ENCODE peak calls at places on chromosomes 6 and 20, in nine cellular contexts. One of them, this sample, is unnamed.

GRCh38 chr6:15510536-15511247 is 152.1 kb downstream of the DTNBP1 start:
- DNase-seq in KBM-7: no peak
- DNase-seq in NCI-H748 treated with DMSO at 0.1 percent for 48 hours: no peak
- DNase-seq in A172: no peak
- DNase-seq in SW 1271: no peak
- DNase-seq in brain microvascular endothelial cell: no peak
- DNase-seq in stimulated activated CD4-positive, alpha-beta T cell treated with anti-CD3 and anti-CD28 coated beads, Interleukin-1b, Interleukin-23, amount 100 ng/mL, for 1 hour: no peak
- DNase-seq in A673: no peak
- DNase-seq in sigmoid colon: no peak
- DNase-seq in this sample: no peak

GRCh38 chr6:42781546-42781810 is 374 bp upstream of the BICRAL start:
- DNase-seq in KBM-7: peak; percentile 56
- DNase-seq in NCI-H748 treated with DMSO at 0.1 percent for 48 hours: no peak
- DNase-seq in A172: no peak
- DNase-seq in SW 1271: no peak
- DNase-seq in brain microvascular endothelial cell: no peak
- DNase-seq in stimulated activated CD4-positive, alpha-beta T cell treated with anti-CD3 and anti-CD28 coated beads, Interleukin-1b, Interleukin-23, amount 100 ng/mL, for 1 hour: no peak
- DNase-seq in A673: peak; percentile 23
- DNase-seq in sigmoid colon: no peak
- DNase-seq in this sample: no peak

GRCh38 chr20:41178904-41179432 is 41.6 kb downstream of the PLCG1 start:
- DNase-seq in KBM-7: no peak
- DNase-seq in NCI-H748 treated with DMSO at 0.1 percent for 48 hours: peak; percentile 4
- DNase-seq in A172: no peak
- DNase-seq in SW 1271: no peak
- DNase-seq in brain microvascular endothelial cell: no peak
- DNase-seq in stimulated activated CD4-positive, alpha-beta T cell treated with anti-CD3 and anti-CD28 coated beads, Interleukin-1b, Interleukin-23, amount 100 ng/mL, for 1 hour: no peak
- DNase-seq in A673: peak; percentile 83
- DNase-seq in sigmoid colon: no peak
- DNase-seq in this sample: no peak

GRCh38 chr20:38008233-38008944 is 24.9 kb downstream of the TTI1 start:
- DNase-seq in KBM-7: no peak
- DNase-seq in NCI-H748 treated with DMSO at 0.1 percent for 48 hours: no peak
- DNase-seq in A172: no peak
- DNase-seq in SW 1271: no peak
- DNase-seq in brain microvascular endothelial cell: no peak
- DNase-seq in stimulated activated CD4-positive, alpha-beta T cell treated with anti-CD3 and anti-CD28 coated beads, Interleukin-1b, Interleukin-23, amount 100 ng/mL, for 1 hour: no peak
- DNase-seq in A673: no peak
- DNase-seq in sigmoid colon: no peak
- DNase-seq in this sample: no peak

GRCh38 chr6:95723638-95724037 is 146.3 kb downstream of the MANEA start:
- DNase-seq in KBM-7: no peak
- DNase-seq in NCI-H748 treated with DMSO at 0.1 percent for 48 hours: no peak
- DNase-seq in A172: no peak
- DNase-seq in SW 1271: no peak
- DNase-seq in brain microvascular endothelial cell: no peak
- DNase-seq in stimulated activated CD4-positive, alpha-beta T cell treated with anti-CD3 and anti-CD28 coated beads, Interleukin-1b, Interleukin-23, amount 100 ng/mL, for 1 hour: no peak
- DNase-seq in A673: no peak
- DNase-seq in sigmoid colon: no peak
- DNase-seq in this sample: no peak

GRCh38 chr20:36035720-36036119 is 67.3 kb downstream of the CNBD2 start:
- DNase-seq in KBM-7: peak; percentile 66
- DNase-seq in NCI-H748 treated with DMSO at 0.1 percent for 48 hours: no peak
- DNase-seq in A172: peak; percentile 84
- DNase-seq in SW 1271: no peak
- DNase-seq in brain microvascular endothelial cell: no peak
- DNase-seq in stimulated activated CD4-positive, alpha-beta T cell treated with anti-CD3 and anti-CD28 coated beads, Interleukin-1b, Interleukin-23, amount 100 ng/mL, for 1 hour: no peak
- DNase-seq in A673: no peak
- DNase-seq in sigmoid colon: no peak
- DNase-seq in this sample: no peak

GRCh38 chr6:53327017-53327395 is 21.7 kb downstream of the ELOVL5 start:
- DNase-seq in KBM-7: no peak
- DNase-seq in NCI-H748 treated with DMSO at 0.1 percent for 48 hours: no peak
- DNase-seq in A172: no peak
- DNase-seq in SW 1271: peak; percentile 76
- DNase-seq in brain microvascular endothelial cell: no peak
- DNase-seq in stimulated activated CD4-positive, alpha-beta T cell treated with anti-CD3 and anti-CD28 coated beads, Interleukin-1b, Interleukin-23, amount 100 ng/mL, for 1 hour: no peak
- DNase-seq in A673: no peak
- DNase-seq in sigmoid colon: no peak
- DNase-seq in this sample: no peak

GRCh38 chr6:147737084-147737483 is 228.6 kb downstream of the SAMD5 start:
- DNase-seq in KBM-7: no peak
- DNase-seq in NCI-H748 treated with DMSO at 0.1 percent for 48 hours: no peak
- DNase-seq in A172: no peak
- DNase-seq in SW 1271: no peak
- DNase-seq in brain microvascular endothelial cell: no peak
- DNase-seq in stimulated activated CD4-positive, alpha-beta T cell treated with anti-CD3 and anti-CD28 coated beads, Interleukin-1b, Interleukin-23, amount 100 ng/mL, for 1 hour: no peak
- DNase-seq in A673: no peak
- DNase-seq in sigmoid colon: no peak
- DNase-seq in this sample: no peak

GRCh38 chr20:20273281-20273680 is 94.6 kb upstream of the INSM1 start:
- DNase-seq in KBM-7: no peak
- DNase-seq in NCI-H748 treated with DMSO at 0.1 percent for 48 hours: no peak
- DNase-seq in A172: no peak
- DNase-seq in SW 1271: no peak
- DNase-seq in brain microvascular endothelial cell: no peak
- DNase-seq in stimulated activated CD4-positive, alpha-beta T cell treated with anti-CD3 and anti-CD28 coated beads, Interleukin-1b, Interleukin-23, amount 100 ng/mL, for 1 hour: no peak
- DNase-seq in A673: no peak
- DNase-seq in sigmoid colon: no peak
- DNase-seq in this sample: no peak

GRCh38 chr6:111623046-111623718 is 17.5 kb upstream of the TRAF3IP2 start:
- DNase-seq in KBM-7: no peak
- DNase-seq in NCI-H748 treated with DMSO at 0.1 percent for 48 hours: no peak
- DNase-seq in A172: no peak
- DNase-seq in SW 1271: no peak
- DNase-seq in brain microvascular endothelial cell: no peak
- DNase-seq in stimulated activated CD4-positive, alpha-beta T cell treated with anti-CD3 and anti-CD28 coated beads, Interleukin-1b, Interleukin-23, amount 100 ng/mL, for 1 hour: no peak
- DNase-seq in A673: no peak
- DNase-seq in sigmoid colon: no peak
- DNase-seq in this sample: no peak

GRCh38 chr20:11232249-11232648 is 558.5 kb upstream of the JAG1 start:
- DNase-seq in KBM-7: no peak
- DNase-seq in NCI-H748 treated with DMSO at 0.1 percent for 48 hours: no peak
- DNase-seq in A172: no peak
- DNase-seq in SW 1271: no peak
- DNase-seq in brain microvascular endothelial cell: no peak
- DNase-seq in stimulated activated CD4-positive, alpha-beta T cell treated with anti-CD3 and anti-CD28 coated beads, Interleukin-1b, Interleukin-23, amount 100 ng/mL, for 1 hour: no peak
- DNase-seq in A673: no peak
- DNase-seq in sigmoid colon: no peak
- DNase-seq in this sample: no peak

GRCh38 chr6:109359248-109359647 is 23.0 kb downstream of the CD164 start:
- DNase-seq in KBM-7: no peak
- DNase-seq in NCI-H748 treated with DMSO at 0.1 percent for 48 hours: no peak
- DNase-seq in A172: no peak
- DNase-seq in SW 1271: no peak
- DNase-seq in brain microvascular endothelial cell: no peak
- DNase-seq in stimulated activated CD4-positive, alpha-beta T cell treated with anti-CD3 and anti-CD28 coated beads, Interleukin-1b, Interleukin-23, amount 100 ng/mL, for 1 hour: no peak
- DNase-seq in A673: no peak
- DNase-seq in sigmoid colon: no peak
- DNase-seq in this sample: no peak

This sample was measured in glomerular endothelial cell.